ENCODE peak calls at places on chromosomes 5 and 9, in four cellular contexts. One of them, this sample, is unnamed.

GRCh38 chr9:18824095-18824666 is 208.8 kb downstream of the SAXO1 start:
- DNase-seq in K562: no peak
- DNase-seq in IMR-90: no peak
- DNase-seq in HepG2: peak
- DNase-seq in this sample: peak

GRCh38 chr5:40437452-40437861 is 242.3 kb upstream of the PTGER4 start:
- DNase-seq in K562: no peak
- DNase-seq in IMR-90: peak
- DNase-seq in HepG2: no peak
- DNase-seq in this sample: peak

GRCh38 chr9:126934441-126934840 is 19.9 kb downstream of the RALGPS1 start:
- DNase-seq in K562: no peak
- DNase-seq in IMR-90: no peak
- DNase-seq in HepG2: no peak
- DNase-seq in this sample: no peak

GRCh38 chr9:80175286-80175906 is 603.6 kb downstream of the TLE4 start:
- DNase-seq in K562: peak
- DNase-seq in IMR-90: peak
- DNase-seq in HepG2: peak
- DNase-seq in this sample: peak

GRCh38 chr9:21455320-21455719 is 15.1 kb downstream of the IFNA1 start:
- DNase-seq in K562: no peak
- DNase-seq in IMR-90: peak
- DNase-seq in HepG2: peak
- DNase-seq in this sample: peak

GRCh38 chr9:35636135-35636876 is 14.4 kb downstream of the SIT1 start:
- DNase-seq in K562: no peak
- DNase-seq in IMR-90: no peak
- DNase-seq in HepG2: no peak
- DNase-seq in this sample: no peak

GRCh38 chr5:134003957-134004625 is 684 bp downstream of the VDAC1 start:
- DNase-seq in K562: peak
- DNase-seq in IMR-90: peak
- DNase-seq in HepG2: no peak
- DNase-seq in this sample: peak

GRCh38 chr5:1771149-1772065 is 28.2 kb downstream of the MRPL36 start:
- DNase-seq in K562: no peak
- DNase-seq in IMR-90: no peak
- DNase-seq in HepG2: no peak
- DNase-seq in this sample: no peak

GRCh38 chr9:93664549-93665120 is 88.3 kb downstream of the PHF2 start:
- DNase-seq in K562: no peak
- DNase-seq in IMR-90: no peak
- DNase-seq in HepG2: no peak
- DNase-seq in this sample: no peak

GRCh38 chr9:75490326-75490725 is 400.1 kb upstream of the PCSK5 start:
- DNase-seq in K562: no peak
- DNase-seq in IMR-90: no peak
- DNase-seq in HepG2: no peak
- DNase-seq in this sample: no peak
- TF ChIP-seq MAZ in K562: no peak
- TF ChIP-seq MAZ in IMR-90: no peak
- TF ChIP-seq MAZ in HepG2: no peak
- TF ChIP-seq MAZ in this sample: no peak

GRCh38 chr5:50745221-50745620 is 78.8 kb downstream of the PARP8 start:
- DNase-seq in K562: no peak
- DNase-seq in IMR-90: no peak
- DNase-seq in HepG2: no peak
- DNase-seq in this sample: no peak

GRCh38 chr5:50749873-50750272 is 83.4 kb downstream of the PARP8 start:
- DNase-seq in K562: no peak
- DNase-seq in IMR-90: no peak
- DNase-seq in HepG2: no peak
- DNase-seq in this sample: no peak

GRCh38 chr5:50752800-50753199 is 86.4 kb downstream of the PARP8 start:
- DNase-seq in K562: no peak
- DNase-seq in IMR-90: no peak
- DNase-seq in HepG2: no peak
- DNase-seq in this sample: no peak

GRCh38 chr5:50751064-50751657 is 84.7 kb downstream of the PARP8 start:
- DNase-seq in K562: peak
- DNase-seq in IMR-90: peak
- DNase-seq in HepG2: peak
- DNase-seq in this sample: peak

DNA sequence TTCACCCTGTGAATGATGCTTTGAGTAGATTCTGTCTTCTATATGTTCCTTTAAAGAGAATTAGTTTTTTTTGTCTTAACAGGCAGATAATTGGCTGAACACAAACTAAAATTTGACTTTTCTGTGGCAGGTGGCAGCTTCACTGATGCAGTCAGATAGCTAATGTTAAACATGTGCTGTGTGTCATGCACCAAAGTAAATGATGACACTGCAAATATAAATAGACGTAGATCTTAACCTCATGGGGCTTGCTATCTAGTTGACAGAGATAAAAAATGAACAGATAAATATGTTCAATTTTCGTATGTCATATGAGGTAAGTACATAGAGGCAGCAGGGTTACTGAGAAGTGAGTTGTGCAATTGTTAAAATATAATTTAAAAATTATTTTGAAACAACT is 82.7 kb downstream of the PARP8 start:
- DNase-seq in K562: no peak
- DNase-seq in IMR-90: no peak
- DNase-seq in HepG2: no peak
- DNase-seq in this sample: no peak
- TF ChIP-seq MAZ in K562: no peak
- TF ChIP-seq MAZ in IMR-90: no peak
- TF ChIP-seq MAZ in HepG2: no peak
- TF ChIP-seq MAZ in this sample: no peak

GRCh38 chr9:98873535-98874432 is 66.3 kb downstream of the GALNT12 start:
- DNase-seq in K562: no peak
- DNase-seq in IMR-90: no peak
- DNase-seq in HepG2: no peak
- DNase-seq in this sample: no peak
- TF ChIP-seq MAZ in K562: no peak
- TF ChIP-seq MAZ in IMR-90: peak
- TF ChIP-seq MAZ in HepG2: no peak
- TF ChIP-seq MAZ in this sample: no peak

DNA sequence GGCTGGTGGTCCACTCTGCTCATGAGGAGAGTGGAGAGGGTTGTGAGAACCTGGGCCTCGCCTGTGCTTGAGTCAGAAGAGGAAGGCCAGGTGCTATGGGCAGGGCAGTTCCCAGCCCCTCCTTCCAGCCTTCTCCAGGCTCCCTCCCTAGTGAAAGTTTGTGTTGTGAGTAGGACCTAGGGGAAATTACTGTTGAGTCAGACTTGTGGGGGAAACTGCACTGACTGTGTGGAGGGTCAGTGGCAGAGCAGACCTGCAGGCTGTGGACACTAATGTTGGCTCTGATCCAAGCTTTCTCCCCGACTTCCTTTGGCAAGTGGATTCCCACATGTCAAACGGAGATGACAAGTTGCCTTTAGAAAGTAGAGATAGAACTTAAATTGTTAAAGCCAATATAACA is 102.6 kb downstream of the ARHGAP26 start:
- DNase-seq in K562: no peak
- DNase-seq in IMR-90: peak
- DNase-seq in HepG2: no peak
- DNase-seq in this sample: peak
- TF ChIP-seq MAZ in K562: no peak
- TF ChIP-seq MAZ in IMR-90: no peak
- TF ChIP-seq MAZ in HepG2: no peak
- TF ChIP-seq MAZ in this sample: no peak

This sample was measured in A549.